ENCODE peak calls at places on chromosomes 6 and 20, in five cellular contexts. P is IMR-90, J is K562, H is H1, Q is HepG2. R is an unnamed sample.
A peak's percentile ranks its signal among the peaks of the same experiment; 100 is the strongest.

GRCh38 chr6:15066433-15067337 is 179.2 kb upstream of the JARID2 start:
- DNase-seq in H (no peak), Q (no peak), P (peak; percentile 90), J (peak; percentile 47), R (no peak)

GRCh38 chr6:79946773-79947190 is 571 bp downstream of the ELOVL4 start:
- DNase-seq in Q (no peak), J (no peak), P (peak; percentile 18), H (peak; percentile 69), R (peak; percentile 5)

GRCh38 chr6:75094614-75095321 is 111.1 kb downstream of the COL12A1 start:
- DNase-seq in P (peak; percentile 94), Q (no peak), J (no peak), H (no peak), R (peak; percentile 9)

GRCh38 chr6:111631930-111632460 is 26.3 kb upstream of the TRAF3IP2 start:
- DNase-seq in J (no peak), H (peak; percentile 58), Q (no peak), P (no peak), R (no peak)

GRCh38 chr6:111810321-111811235 is 62.7 kb downstream of the FYN start:
- DNase-seq in P (no peak), H (no peak), J (no peak), Q (no peak), R (no peak)

GRCh38 chr20:38404016-38404415 is 31.1 kb downstream of the SNHG17 start:
- DNase-seq in P (no peak), H (no peak), Q (no peak), J (no peak), R (no peak)

GRCh38 chr20:58710481-58711265 is 18.1 kb downstream of the NPEPL1 start:
- DNase-seq in P (no peak), J (no peak), H (peak; percentile 43), Q (no peak), R (no peak)

GRCh38 chr6:129597023-129597713 is 112.8 kb downstream of the ARHGAP18 start:
- DNase-seq in J (no peak), H (no peak), P (no peak), Q (no peak), R (no peak)

GRCh38 chr6:136494710-136495109 is 55.5 kb downstream of the MAP7 start:
- DNase-seq in J (no peak), P (no peak), H (no peak), Q (no peak), R (no peak)

GRCh38 chr6:85591207-85591606 is 2.5 kb downstream of the SNX14 start:
- DNase-seq in H (no peak), P (no peak), Q (no peak), J (no peak), R (no peak)

GRCh38 chr20:48618052-48618451 is 209.7 kb downstream of the PREX1 start:
- DNase-seq in J (no peak), H (no peak), Q (no peak), P (no peak), R (no peak)

GRCh38 chr6:134427721-134428120 is 109.8 kb upstream of the SGK1 start:
- DNase-seq in P (no peak), J (no peak), H (no peak), Q (no peak), R (no peak)

GRCh38 chr6:26022166-26022510 is 59.5 kb downstream of the TRIM38 start:
- DNase-seq in Q (no peak), P (peak; percentile 88), J (peak; percentile 77), H (no peak), R (peak; percentile 81)

GRCh38 chr6:155093430-155093829 is 98.3 kb downstream of the TIAM2 start:
- DNase-seq in J (no peak), P (no peak), Q (no peak), H (no peak), R (no peak)

GRCh38 chr6:161152904-161153662 is 120.8 kb downstream of the AGPAT4 start:
- DNase-seq in P (no peak), Q (no peak), H (no peak), J (no peak), R (peak; percentile 6)

GRCh38 chr20:45727044-45727443 is 4.9 kb downstream of the SPINT4 start:
- DNase-seq in J (no peak), Q (no peak), P (no peak), H (no peak), R (no peak)

GRCh38 chr6:163943647-163944395 is 529.3 kb downstream of the QKI start:
- DNase-seq in Q (no peak), P (peak; percentile 35), H (peak; percentile 68), J (no peak), R (no peak)

GRCh38 chr6:142872376-142872775 is 72.6 kb downstream of the HIVEP2 start:
- DNase-seq in Q (no peak), H (no peak), P (peak; percentile 52), J (no peak), R (no peak)

GRCh38 chr6:5950448-5950847 is 56.3 kb downstream of the NRN1 start:
- DNase-seq in Q (no peak), J (peak; percentile 56), P (no peak), H (peak; percentile 73), R (no peak)

GRCh38 chr20:34079818-34080217 is 32.2 kb downstream of the EIF2S2 start:
- DNase-seq in H (no peak), J (no peak), Q (no peak), P (no peak), R (no peak)

GRCh38 chr6:2733736-2734480 is 16.8 kb downstream of the MYLK4 start:
- DNase-seq in Q (no peak), J (no peak), P (no peak), H (no peak), R (no peak)

GRCh38 chr6:7440476-7440875 is 50.9 kb downstream of the RIOK1 start:
- DNase-seq in P (no peak), Q (no peak), H (no peak), J (no peak), R (no peak)

GRCh38 chr20:57264151-57264792 is 2.2 kb downstream of the BMP7 start:
- DNase-seq in H (no peak), J (peak; percentile 20), Q (peak; percentile 69), P (no peak), R (no peak)

GRCh38 chr6:38193051-38193450 is 373.5 kb downstream of the ZFAND3 start:
- DNase-seq in P (no peak), H (peak; percentile 45), J (no peak), Q (no peak), R (no peak)

GRCh38 chr6:106688177-106688951 is 59.0 kb downstream of the QRSL1 start:
- DNase-seq in Q (peak; percentile 63), P (no peak), H (no peak), J (no peak), R (peak; percentile 7)

GRCh38 chr20:62025832-62026563 is 39.7 kb downstream of the TAF4 start:
- DNase-seq in Q (peak; percentile 30), P (peak; percentile 74), H (no peak), J (peak; percentile 60), R (no peak)

GRCh38 chr6:137977814-137978213 is 110.8 kb downstream of the TNFAIP3 start:
- DNase-seq in Q (no peak), J (no peak), H (no peak), P (no peak), R (no peak)

GRCh38 chr20:3811421-3812258 is 8.7 kb upstream of the AP5S1 start:
- DNase-seq in P (peak; percentile 99), H (no peak), Q (peak; percentile 90), J (no peak), R (peak; percentile 97)

GRCh38 chr6:134111062-134111677 is 58.7 kb upstream of the SLC2A12 start:
- DNase-seq in P (peak; percentile 68), H (no peak), Q (peak; percentile 82), J (peak; percentile 83), R (peak; percentile 72)

GRCh38 chr6:143059616-143060353 is 904 bp upstream of the AIG1 start:
- DNase-seq in Q (peak; percentile 97), P (peak; percentile 87), J (no peak), H (no peak), R (peak; percentile 26)

GRCh38 chr20:5143856-5144255 is 17.0 kb downstream of the CDS2 start:
- DNase-seq in Q (no peak), H (no peak), P (no peak), J (no peak), R (no peak)

GRCh38 chr20:13862245-13862644 is 77.4 kb downstream of the NDUFAF5 start:
- DNase-seq in J (no peak), Q (no peak), P (no peak), H (no peak), R (no peak)

GRCh38 chr20:36454664-36455427 is 86.5 kb upstream of the MYL9 start:
- DNase-seq in Q (peak; percentile 68), H (peak; percentile 54), P (no peak), J (no peak), R (no peak)

GRCh38 chr20:57065646-57066045 is 200.8 kb downstream of the BMP7 start:
- DNase-seq in P (no peak), J (no peak), H (no peak), Q (no peak), R (no peak)

GRCh38 chr6:36269834-36270705 is at the start of gene PNPLA1:
- DNase-seq in P (no peak), H (peak; percentile 52), J (no peak), Q (no peak), R (no peak)

DNA sequence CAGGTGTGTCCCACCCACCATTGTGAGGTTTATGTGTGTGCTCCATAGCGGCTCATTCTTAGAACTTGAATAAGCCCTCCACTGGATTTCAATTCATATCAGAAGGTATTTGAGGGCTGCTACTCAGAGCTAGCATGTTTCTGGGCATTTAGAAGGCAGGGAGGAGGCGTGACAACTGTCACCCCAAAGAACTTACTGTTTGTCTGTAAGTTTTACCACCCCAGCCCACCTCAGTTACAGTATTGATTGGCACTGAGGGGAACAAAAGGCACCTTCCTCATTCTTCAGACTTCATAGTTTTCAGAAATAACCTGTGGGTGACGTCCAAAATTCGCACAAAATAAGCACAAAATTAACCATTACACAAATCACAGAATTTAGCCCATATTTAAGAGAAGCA is 81.7 kb downstream of the KHDC1L start:
- DNase-seq in J (no peak), H (no peak), P (no peak), Q (no peak), R (no peak)
- TF ChIP-seq MAFK in J (no peak), H (no peak), P (no peak), Q (no peak), R (no peak)

GRCh38 chr6:28269492-28269891 is 2.5 kb downstream of the ZSCAN26 start:
- DNase-seq in H (no peak), J (peak; percentile 34), Q (no peak), P (peak; percentile 92), R (peak; percentile 16)
- TF ChIP-seq MAFK in H (no peak), J (peak; percentile 92), Q (peak; percentile 82), P (peak; percentile 88), R (peak; percentile 92)

GRCh38 chr6:118746100-118746874 is 94.9 kb upstream of the CEP85L start:
- DNase-seq in H (no peak), J (no peak), P (no peak), Q (no peak), R (no peak)
- TF ChIP-seq MAFK in H (no peak), J (no peak), P (no peak), Q (no peak), R (no peak)

GRCh38 chr6:41467627-41468404 is 78.4 kb upstream of the FOXP4 start:
- DNase-seq in J (no peak), H (no peak), Q (no peak), P (no peak), R (no peak)

GRCh38 chr6:41471064-41471895 is 74.9 kb upstream of the FOXP4 start:
- DNase-seq in P (no peak), J (peak; percentile 53), Q (no peak), H (no peak), R (no peak)

GRCh38 chr6:41470341-41471063 is 75.7 kb upstream of the FOXP4 start:
- DNase-seq in H (peak; percentile 79), Q (no peak), J (no peak), P (no peak), R (no peak)

GRCh38 chr6:41469156-41469950 is 76.8 kb upstream of the FOXP4 start:
- DNase-seq in J (no peak), Q (no peak), P (no peak), H (no peak), R (no peak)

GRCh38 chr6:41469951-41470340 is 76.2 kb upstream of the FOXP4 start:
- DNase-seq in P (no peak), Q (no peak), J (no peak), H (no peak), R (no peak)
- TF ChIP-seq MAFK in P (no peak), Q (no peak), J (no peak), H (no peak), R (no peak)